ENCODE peak calls at places on chromosomes 1 and 21, in nine cellular contexts. O, G, Q, T, I, E, N, F and H are unnamed samples.

GRCh38 chr21:39430457-39430856 is 15.1 kb downstream of the LCA5L start:
- DNase-seq in O (no peak), G (no peak), Q (no peak), T (no peak), I (no peak), E (no peak), N (no peak), F (no peak), H (no peak)

GRCh38 chr1:156487862-156488261 is 12.7 kb downstream of the MEF2D start:
- DNase-seq in O (no peak), G (peak), Q (no peak), T (no peak), I (no peak), E (no peak), N (no peak), F (no peak), H (no peak)

GRCh38 chr1:86508583-86508969 is 38.3 kb upstream of the CLCA4 start:
- DNase-seq in O (no peak), G (no peak), Q (no peak), T (no peak), I (no peak), E (no peak), N (no peak), F (no peak), H (no peak)

GRCh38 chr1:181189691-181190361 is 101.3 kb downstream of the IER5 start:
- DNase-seq in O (peak), G (peak), Q (peak), T (peak), I (peak), E (peak), N (no peak), F (peak), H (peak)

GRCh38 chr1:9732123-9732971 is 80.8 kb downstream of the PIK3CD start:
- DNase-seq in O (no peak), G (peak), Q (no peak), T (no peak), I (no peak), E (no peak), N (no peak), F (no peak), H (no peak)

GRCh38 chr1:154931940-154932487 is 4.5 kb downstream of the PMVK start:
- DNase-seq in O (no peak), G (no peak), Q (no peak), T (no peak), I (no peak), E (no peak), N (no peak), F (peak), H (peak)

GRCh38 chr1:147496571-147496970 is 44.7 kb upstream of the BCL9 start:
- DNase-seq in O (no peak), G (no peak), Q (no peak), T (no peak), I (peak), E (no peak), N (no peak), F (no peak), H (peak)

GRCh38 chr1:114758251-114758832 is 558 bp upstream of the CSDE1 start:
- DNase-seq in O (no peak), G (no peak), Q (no peak), T (no peak), I (no peak), E (no peak), N (no peak), F (peak), H (no peak)

GRCh38 chr1:44805311-44806024 is 1.7 kb downstream of the DYNLT4 start:
- DNase-seq in O (no peak), G (no peak), Q (no peak), T (peak), I (peak), E (no peak), N (no peak), F (no peak), H (no peak)

GRCh38 chr1:232678185-232678886 is 48.4 kb upstream of the SIPA1L2 start:
- DNase-seq in O (no peak), G (no peak), Q (no peak), T (no peak), I (no peak), E (no peak), N (no peak), F (peak), H (no peak)

GRCh38 chr1:24803220-24803619 is 58.0 kb downstream of the CLIC4 start:
- DNase-seq in O (no peak), G (no peak), Q (no peak), T (no peak), I (no peak), E (no peak), N (no peak), F (no peak), H (no peak)

GRCh38 chr1:10773376-10773775 is 23.1 kb downstream of the CASZ1 start:
- DNase-seq in O (no peak), G (no peak), Q (no peak), T (no peak), I (no peak), E (no peak), N (no peak), F (no peak), H (no peak)

GRCh38 chr1:38179423-38179822 is 132.8 kb upstream of the POU3F1 start:
- DNase-seq in O (no peak), G (no peak), Q (no peak), T (no peak), I (no peak), E (no peak), N (no peak), F (no peak), H (peak)

GRCh38 chr1:205429742-205430464 is 8.0 kb upstream of the LEMD1 start:
- DNase-seq in O (no peak), G (no peak), Q (no peak), T (no peak), I (no peak), E (no peak), N (no peak), F (no peak), H (no peak)

GRCh38 chr1:11157867-11158266 is 31.3 kb upstream of the ANGPTL7 start:
- DNase-seq in O (peak), G (no peak), Q (no peak), T (no peak), I (no peak), E (no peak), N (no peak), F (no peak), H (peak)

GRCh38 chr1:179264506-179264905 is 29.1 kb upstream of the SOAT1 start:
- DNase-seq in O (no peak), G (no peak), Q (no peak), T (no peak), I (no peak), E (no peak), N (no peak), F (peak), H (no peak)

GRCh38 chr1:110260194-110260593 is 50.1 kb downstream of the KCNC4 start:
- DNase-seq in O (no peak), G (no peak), Q (no peak), T (no peak), I (no peak), E (no peak), N (no peak), F (no peak), H (no peak)